ENCODE peak calls at places on chromosomes 2 and 18, in six cellular contexts. P, A, W, U, K and Z are unnamed samples.

GRCh38 chr2:176584333-176584732 is 315.1 kb downstream of the MTX2 start:
- DNase-seq in K (no peak), P (no peak), A (peak; percentile 52), U (no peak), W (peak; percentile 8), Z (no peak)

GRCh38 chr18:51128533-51128932 is 68.9 kb downstream of the MEX3C start:
- DNase-seq in W (no peak), P (no peak), U (no peak), K (no peak), A (no peak), Z (no peak)

GRCh38 chr18:12159446-12159845 is 65.8 kb downstream of the ANKRD62 start:
- DNase-seq in P (peak; percentile 18), U (no peak), A (no peak), K (no peak), W (no peak), Z (no peak)

GRCh38 chr2:10985260-10985659 is 73.5 kb downstream of the KCNF1 start:
- DNase-seq in P (no peak), U (no peak), A (no peak), W (no peak), K (no peak), Z (no peak)

GRCh38 chr18:8825729-8826375 is 120.5 kb downstream of the MTCL1 start:
- DNase-seq in U (no peak), A (no peak), K (no peak), W (no peak), P (no peak), Z (no peak)

GRCh38 chr2:201219328-201220096 is 36.6 kb downstream of the CASP10 start:
- DNase-seq in U (no peak), P (no peak), W (no peak), K (no peak), A (peak; percentile 20), Z (no peak)

GRCh38 chr18:31707815-31708214 is 23.4 kb upstream of the B4GALT6 start:
- DNase-seq in W (no peak), U (no peak), P (no peak), A (no peak), K (no peak), Z (no peak)

GRCh38 chr2:11559066-11559785 is 25.4 kb downstream of the GREB1 start:
- DNase-seq in U (no peak), W (no peak), A (no peak), P (no peak), K (no peak), Z (no peak)

GRCh38 chr2:235129856-235130255 is 178.0 kb downstream of the SH3BP4 start:
- DNase-seq in U (no peak), P (no peak), W (no peak), A (no peak), K (no peak), Z (no peak)

GRCh38 chr18:44033144-44033543 is 647.5 kb upstream of the SETBP1 start:
- DNase-seq in U (no peak), P (peak; percentile 0), A (no peak), W (no peak), K (peak; percentile 4), Z (no peak)

DNA sequence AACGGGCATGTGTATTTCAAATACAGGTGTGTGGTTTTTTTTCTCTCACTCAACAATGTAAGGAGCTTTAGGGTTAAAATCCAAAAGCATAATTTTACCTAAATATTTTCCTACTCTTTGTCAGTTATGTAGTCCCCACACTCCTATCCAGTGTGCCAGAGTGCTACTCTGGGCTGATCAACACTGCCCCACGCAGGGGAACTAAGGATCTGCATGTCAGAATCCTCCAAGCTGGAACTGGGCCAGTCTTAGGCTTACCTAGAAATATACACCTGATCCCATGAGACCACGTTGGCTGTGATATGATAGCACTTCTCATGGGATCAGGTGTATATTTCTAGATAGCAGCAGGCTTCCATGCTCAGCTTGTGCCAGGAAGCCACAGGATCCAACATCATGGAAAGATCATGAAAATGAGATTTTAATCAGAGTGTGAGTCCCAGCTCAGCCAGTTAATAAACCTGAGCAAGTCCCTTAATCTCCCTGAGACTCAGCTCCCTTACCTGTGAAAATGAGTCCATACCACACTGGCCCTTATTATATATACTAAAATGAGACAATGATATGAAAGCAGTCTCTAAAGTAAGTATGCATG is 29.7 kb downstream of the CCDC141 start:
- DNase-seq in W (no peak), U (peak; percentile 27), P (peak; percentile 44), K (no peak), A (peak; percentile 28), Z (peak; percentile 38)
- TF ChIP-seq MAX in W (no peak), U (no peak), P (no peak), K (no peak), A (no peak), Z (no peak)

DNA sequence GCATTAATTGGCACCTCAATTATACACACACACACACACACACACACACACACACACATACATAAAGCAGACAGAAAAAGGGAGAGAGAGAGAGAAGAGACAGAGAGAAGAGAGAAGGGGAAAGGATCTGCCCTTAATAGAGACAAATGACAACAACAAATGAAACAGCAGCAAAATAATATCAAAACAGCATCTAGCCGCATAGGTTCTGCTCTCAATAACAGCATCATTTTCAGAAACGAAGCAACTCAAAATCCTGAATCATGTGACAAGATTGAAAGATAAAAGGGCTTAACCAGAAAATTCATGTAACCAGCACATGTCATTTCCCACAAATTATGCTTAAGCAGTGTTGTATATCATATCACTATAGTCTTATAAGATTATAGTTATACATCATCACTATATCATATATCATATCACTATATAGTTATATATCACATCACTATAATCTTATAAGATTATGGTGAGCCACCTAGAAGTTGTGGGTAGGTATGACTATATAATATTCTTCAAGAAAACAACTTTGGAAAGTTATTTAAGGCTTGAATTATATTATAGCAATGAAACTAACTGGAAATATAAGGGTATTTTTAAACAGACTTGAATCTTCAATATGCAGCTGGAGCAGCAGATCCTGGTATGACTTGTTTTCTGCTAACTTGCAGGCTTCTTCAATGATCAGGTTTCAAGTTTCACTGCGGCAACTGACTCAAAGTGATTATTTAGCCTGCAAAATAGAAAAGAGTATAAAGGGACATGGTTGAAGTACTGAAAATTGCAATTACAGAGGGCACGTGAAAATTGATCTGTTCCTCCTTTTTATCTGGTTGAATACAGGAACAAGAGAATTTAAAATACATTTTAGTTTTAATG is 16.1 kb upstream of the VPS54 start:
- DNase-seq in K (no peak), W (no peak), U (no peak), P (no peak), A (no peak), Z (no peak)
- H3K4me3 ChIP-seq in K (no peak overlapping the region), W (no peak overlapping the region), U (no peak overlapping the region), P (no peak overlapping the region), A (no peak overlapping the region), Z (no peak overlapping the region)

DNA sequence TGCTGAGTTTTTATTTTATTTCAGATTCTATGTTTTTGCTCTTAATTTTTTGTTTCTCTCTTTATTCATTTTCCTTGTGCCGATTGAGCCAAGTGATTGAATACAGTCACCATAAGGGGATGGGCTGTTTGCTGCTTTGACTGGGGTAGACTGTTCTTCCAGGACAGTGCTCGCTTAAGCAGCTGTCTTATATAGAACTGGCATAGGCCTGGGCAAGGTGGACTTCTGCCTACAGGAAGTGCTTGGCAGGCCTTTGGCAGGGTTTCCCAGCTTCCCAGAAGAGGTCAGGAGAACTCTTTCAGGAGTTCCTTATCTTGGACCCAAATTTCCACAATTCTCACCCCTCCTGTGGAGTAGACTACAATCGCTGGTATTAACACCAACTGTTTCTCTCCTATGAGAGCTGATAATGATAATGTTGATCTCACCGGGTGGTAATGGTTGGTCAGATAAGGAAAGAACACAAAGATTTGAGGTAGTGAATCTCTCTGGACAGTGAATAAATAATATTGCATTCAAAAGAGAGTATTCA is 207.5 kb upstream of the ST6GAL2 start:
- DNase-seq in U (no peak), A (no peak), P (no peak), W (no peak), K (no peak), Z (no peak)
- TF ChIP-seq MYC in U (no peak), A (no peak), P (no peak), W (no peak), K (no peak), Z (no peak)

GRCh38 chr2:130762910-130763385 is 7.6 kb downstream of the AMER3 start:
- DNase-seq in K (no peak), W (no peak), A (no peak), P (no peak), U (no peak), Z (no peak)

GRCh38 chr2:130762031-130762909 is 6.9 kb downstream of the AMER3 start:
- DNase-seq in P (no peak), K (no peak), W (no peak), U (no peak), A (no peak), Z (no peak)

GRCh38 chr2:130763405-130763804 is 8.1 kb downstream of the AMER3 start:
- DNase-seq in U (no peak), W (no peak), A (no peak), P (no peak), K (no peak), Z (no peak)

GRCh38 chr2:130760754-130761751 is 5.7 kb downstream of the AMER3 start:
- DNase-seq in W (no peak), K (no peak), P (no peak), U (no peak), A (no peak), Z (no peak)

GRCh38 chr2:130759906-130760753 is 4.8 kb downstream of the AMER3 start:
- DNase-seq in K (no peak), U (no peak), W (no peak), P (no peak), A (no peak), Z (no peak)
- TF ChIP-seq MAX in K (no peak), U (no peak), W (no peak), P (no peak), A (no peak), Z (no peak)

GRCh38 chr2:847669-848068 is 103.0 kb upstream of the SNTG2 start:
- DNase-seq in P (no peak), W (no peak), A (no peak), U (no peak), K (no peak), Z (no peak)
- H3K4me3 ChIP-seq in P (no peak overlapping the region), W (no peak overlapping the region), A (no peak overlapping the region), U (no peak overlapping the region), K (no peak overlapping the region), Z (no peak overlapping the region)

DNA sequence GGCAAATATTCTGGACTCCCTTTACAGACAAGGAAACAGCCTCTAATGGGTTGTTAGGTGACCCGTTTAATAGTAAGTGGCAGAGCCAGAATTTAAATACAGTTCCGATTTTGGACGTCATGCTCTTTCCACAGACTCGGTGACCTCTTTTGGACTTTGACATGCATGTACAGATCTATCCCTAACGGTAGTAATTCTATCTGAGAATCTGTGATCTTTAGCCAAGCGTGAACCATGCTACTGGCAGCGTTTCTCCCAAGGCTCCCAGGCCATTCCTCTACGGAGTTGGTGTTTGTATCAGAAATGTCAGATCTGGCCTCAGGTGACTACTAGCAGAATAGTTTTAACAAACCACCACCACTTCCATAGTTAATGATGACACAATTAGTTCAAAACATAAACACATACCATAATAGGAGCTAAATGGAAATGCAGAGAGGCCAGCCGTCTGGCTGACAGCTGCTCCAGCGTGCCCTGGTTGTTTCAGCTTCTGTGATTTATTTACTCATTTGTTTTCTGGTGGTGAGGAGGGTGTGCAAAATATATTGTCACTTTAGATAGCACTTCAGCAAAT is 304.6 kb upstream of the LYPD1 start:
- DNase-seq in P (no peak), A (no peak), K (no peak), W (no peak), U (no peak), Z (no peak)
- TF ChIP-seq MYC in P (no peak), A (no peak), K (no peak), W (no peak), U (no peak), Z (no peak)

GRCh38 chr2:180829261-180829660 is 151.1 kb upstream of the UBE2E3 start:
- DNase-seq in U (no peak), A (no peak), K (no peak), P (no peak), W (peak; percentile 6), Z (no peak)
- TF ChIP-seq MAX in U (no peak), A (no peak), K (no peak), P (no peak), W (no peak), Z (no peak)